ENCODE peak calls at places on chromosomes 6 and 20, in five cellular contexts. N is CD8-positive, alpha-beta T cell; W is stimulated activated effector memory CD8-positive, alpha-beta T cell treated with anti-CD3 and anti-CD28 coated beads, Interleukin-12 subunit alpha, Interleukin-12 subunit beta, amount 100 ng/mL, for 72 hours; K is left lung; D is activated CD8-positive, alpha-beta T cell treated with anti-CD3 and anti-CD28 coated beads, Interleukin-2, amount 10 ng/mL, durations not matched to agents 7 days and 5 days. R is an unnamed sample.

GRCh38 chr20:47799116-47799715 is 13.9 kb upstream of the SULF2 start:
- ATAC-seq in W (no peak), N (no peak), K (no peak), D (no peak), R (no peak)

GRCh38 chr20:46683068-46683477 is 6.2 kb downstream of the TP53RK start:
- ATAC-seq in D (no peak), K (no peak), W (no peak), N (no peak), R (no peak)

GRCh38 chr20:24695529-24696225 is 226.2 kb downstream of the SYNDIG1 start:
- ATAC-seq in D (no peak), K (no peak), W (no peak), N (no peak), R (no peak)

GRCh38 chr6:87897581-87898147 is 150.0 kb upstream of the SPACA1 start:
- ATAC-seq in K (no peak), W (no peak), N (no peak), D (no peak), R (no peak)

GRCh38 chr20:56442381-56443365 is 25.8 kb upstream of the RTF2 start:
- ATAC-seq in W (no peak), D (no peak), K (no peak), N (peak), R (peak)

GRCh38 chr6:134630468-134631180 is 312.7 kb upstream of the SGK1 start:
- ATAC-seq in N (no peak), K (peak), W (no peak), D (no peak), R (no peak)

GRCh38 chr6:43934183-43934802 is 164.3 kb downstream of the VEGFA start:
- ATAC-seq in K (no peak), N (no peak), D (no peak), W (no peak), R (no peak)

GRCh38 chr6:39882567-39882953 is 51.7 kb downstream of the MOCS1 start:
- ATAC-seq in K (peak), N (no peak), D (no peak), W (no peak), R (no peak)

GRCh38 chr6:166375013-166375412 is 7.7 kb downstream of the MPC1 start:
- ATAC-seq in W (no peak), D (no peak), K (no peak), N (no peak), R (no peak)

GRCh38 chr6:35056952-35057351 is 84.2 kb downstream of the TCP11 start:
- ATAC-seq in N (no peak), D (no peak), W (no peak), K (no peak), R (no peak)

GRCh38 chr6:33896391-33897192 is 92.8 kb upstream of the MLN start:
- ATAC-seq in W (no peak), D (no peak), N (no peak), K (peak), R (peak)

GRCh38 chr20:9608639-9609440 is 94.5 kb downstream of the LAMP5 start:
- ATAC-seq in K (no peak), N (no peak), W (no peak), D (no peak), R (no peak)

GRCh38 chr20:3323398-3323797 is 84.1 kb downstream of the DNAAF9 start:
- ATAC-seq in K (no peak), N (no peak), W (no peak), D (no peak), R (no peak)

GRCh38 chr6:126581316-126581715 is 241.4 kb downstream of the CENPW start:
- ATAC-seq in N (no peak), K (no peak), D (no peak), W (no peak), R (no peak)

GRCh38 chr6:57193177-57193576 is 21.1 kb downstream of the BAG2 start:
- ATAC-seq in N (no peak), W (no peak), D (no peak), K (no peak), R (no peak)

GRCh38 chr6:136723780-136724179 is 68.5 kb downstream of the MAP3K5 start:
- ATAC-seq in W (peak), N (peak), D (peak), K (peak), R (peak)

GRCh38 chr6:102986086-102986485 is 1592.6 kb downstream of the GRIK2 start:
- ATAC-seq in W (no peak), D (no peak), N (no peak), K (no peak), R (no peak)

GRCh38 chr6:90271831-90272230 is 24.8 kb downstream of the BACH2 start:
- ATAC-seq in W (no peak), K (no peak), D (peak), N (no peak), R (no peak)

GRCh38 chr20:54573838-54574237 is 98.4 kb downstream of the DOK5 start:
- ATAC-seq in D (no peak), K (no peak), N (no peak), W (no peak), R (no peak)

GRCh38 chr20:35021063-35021462 is 65.4 kb downstream of the MYH7B start:
- ATAC-seq in N (no peak), W (no peak), K (no peak), D (no peak), R (no peak)

GRCh38 chr6:84547341-84547794 is 217.0 kb downstream of the TBX18 start:
- ATAC-seq in W (no peak), K (no peak), N (no peak), D (no peak), R (no peak)

GRCh38 chr6:42819803-42820508 is 38.1 kb downstream of the BICRAL start:
- ATAC-seq in K (peak), W (peak), N (peak), D (peak), R (peak)

GRCh38 chr6:37202788-37203491 is 33.0 kb downstream of the PIM1 start:
- ATAC-seq in K (no peak), D (no peak), N (peak), W (peak), R (peak)

GRCh38 chr6:96624957-96625356 is 62.0 kb downstream of the FHL5 start:
- ATAC-seq in K (no peak), W (no peak), N (no peak), D (no peak), R (no peak)

GRCh38 chr6:7124631-7125030 is 16.9 kb downstream of the RREB1 start:
- ATAC-seq in D (no peak), W (peak), N (no peak), K (no peak), R (peak)

GRCh38 chr6:30615219-30615957 is 1.7 kb downstream of the PPP1R10 start:
- ATAC-seq in W (no peak), D (peak), N (no peak), K (peak), R (no peak)

GRCh38 chr20:23622839-23623343 is 14.9 kb downstream of the CST3 start:
- ATAC-seq in K (peak), W (no peak), N (no peak), D (no peak), R (no peak)

GRCh38 chr6:32088487-32089049 is 20.6 kb downstream of the TNXB start:
- ATAC-seq in D (no peak), W (no peak), N (no peak), K (no peak), R (no peak)

GRCh38 chr6:116476021-116476678 is 15.0 kb downstream of the CALHM6 start:
- ATAC-seq in W (peak), D (peak), K (peak), N (peak), R (peak)

GRCh38 chr20:22977047-22977785 is 57.9 kb upstream of the SSTR4 start:
- ATAC-seq in N (no peak), K (peak), W (no peak), D (no peak), R (no peak)

GRCh38 chr20:47102629-47103028 is 208.0 kb downstream of the EYA2 start:
- ATAC-seq in D (no peak), W (no peak), N (no peak), K (no peak), R (no peak)

GRCh38 chr20:53750827-53751393 is 157.3 kb upstream of the ZNF217 start:
- ATAC-seq in W (peak), N (peak), K (no peak), D (peak), R (peak)

GRCh38 chr6:79694623-79695311 is 63.6 kb downstream of the SH3BGRL2 start:
- ATAC-seq in K (no peak), W (no peak), D (no peak), N (no peak), R (no peak)

R was measured in activated T-helper 17 cell treated with anti-CD3 and anti-CD28 coated beads, Interleukin-2, amount 50 U/mL, for 72 hours.